ENCODE peak calls at places on chromosomes 11 and 22, in nine cellular contexts. W is fibroblast of mammary gland, Q is NCI-H774, J is activated T-cell treated with anti-CD3 and anti-CD28 coated beads for 1 hour, Y is stromal cell of bone marrow, F is Right ventricle myocardium superior, N is amygdala, U is HS-27A, B is NCI-H2081. O is an unnamed sample.

GRCh38 chr11:117923773-117924172 is 5.4 kb downstream of the TMPRSS13 start:
- DNase-seq in J (no peak), B (no peak), F (no peak), W (no peak), N (no peak), U (no peak), Q (no peak), Y (no peak), O (no peak)

GRCh38 chr11:78354741-78355705 is 62.6 kb downstream of the GAB2 start:
- DNase-seq in Q (peak), B (peak), J (no peak), Y (no peak), N (no peak), W (peak), F (no peak), U (no peak), O (no peak)

GRCh38 chr11:83793332-83793731 is 507.2 kb upstream of the CCDC90B start:
- DNase-seq in Q (no peak), J (no peak), Y (no peak), U (no peak), F (no peak), B (no peak), N (no peak), W (no peak), O (no peak)

GRCh38 chr22:41563051-41563711 is 2.4 kb downstream of the CSDC2 start:
- DNase-seq in J (no peak), Y (no peak), W (peak), N (no peak), F (no peak), Q (no peak), B (no peak), U (peak), O (no peak)

GRCh38 chr22:29907753-29908515 is 25.0 kb downstream of the MTMR3 start:
- DNase-seq in W (peak), J (peak), N (no peak), Y (peak), B (peak), F (peak), U (peak), Q (peak), O (peak)

GRCh38 chr22:19874307-19875060 is 19.8 kb upstream of the GNB1L start:
- DNase-seq in N (no peak), Y (no peak), B (no peak), F (peak), J (no peak), W (no peak), U (no peak), Q (no peak), O (no peak)

GRCh38 chr11:75896843-75897419 is 81.9 kb downstream of the UVRAG start:
- DNase-seq in U (peak), Q (peak), N (no peak), W (peak), J (no peak), Y (peak), F (no peak), B (peak), O (no peak)

GRCh38 chr11:8253566-8253965 is 10.1 kb downstream of the LMO1 start:
- DNase-seq in W (no peak), J (no peak), B (no peak), Y (no peak), Q (no peak), U (no peak), F (no peak), N (no peak), O (no peak)

GRCh38 chr22:23262474-23263332 is 82.4 kb downstream of the BCR start:
- DNase-seq in U (no peak), J (no peak), F (no peak), Q (no peak), N (no peak), W (peak), B (no peak), Y (no peak), O (no peak)

GRCh38 chr11:118224512-118225180 is at the start of gene JAML:
- DNase-seq in U (no peak), Y (no peak), B (no peak), F (no peak), J (peak), N (no peak), Q (no peak), W (no peak), O (no peak)

GRCh38 chr22:23404689-23405365 is 175.3 kb downstream of the IGLL1 start:
- DNase-seq in B (no peak), N (no peak), Y (no peak), J (no peak), Q (no peak), F (no peak), W (peak), U (no peak), O (no peak)

GRCh38 chr22:45468872-45469572 is 33.7 kb upstream of the FBLN1 start:
- DNase-seq in W (peak), J (no peak), U (peak), Q (no peak), Y (peak), N (no peak), B (no peak), F (no peak), O (no peak)

GRCh38 chr11:6544921-6545850 is 48.1 kb downstream of the DNHD1 start:
- DNase-seq in W (peak), N (no peak), B (no peak), Y (no peak), U (no peak), F (no peak), Q (no peak), J (no peak), O (no peak)

GRCh38 chr11:69697861-69698260 is 6.0 kb downstream of the FGF19 start:
- DNase-seq in W (no peak), B (no peak), F (no peak), Q (no peak), U (no peak), Y (no peak), N (no peak), J (no peak), O (no peak)

GRCh38 chr11:62832346-62833234 is at the start of gene TEX54:
- DNase-seq in Q (no peak), J (no peak), B (peak), U (no peak), Y (peak), W (peak), N (no peak), F (peak), O (no peak)

GRCh38 chr22:45903355-45904149 is 73.4 kb downstream of the WNT7B start:
- DNase-seq in F (no peak), Y (peak), N (no peak), U (peak), Q (no peak), J (no peak), W (peak), B (no peak), O (no peak)

GRCh38 chr11:75966546-75967287 is 151.7 kb downstream of the UVRAG start:
- DNase-seq in N (no peak), J (no peak), Q (no peak), W (peak), B (no peak), Y (peak), F (no peak), U (peak), O (no peak)

GRCh38 chr11:75270896-75271415 is 30.4 kb downstream of the TPBGL start:
- DNase-seq in J (no peak), Q (no peak), W (peak), F (peak), B (peak), Y (no peak), U (peak), N (no peak), O (no peak)

GRCh38 chr11:116879789-116880402 is 42.5 kb upstream of the APOA1 start:
- DNase-seq in Q (peak), N (no peak), W (peak), B (peak), F (no peak), J (no peak), U (peak), Y (peak), O (no peak)

GRCh38 chr11:2540521-2541320 is 95.9 kb downstream of the KCNQ1 start:
- DNase-seq in J (no peak), Y (no peak), F (peak), B (no peak), Q (no peak), N (no peak), W (no peak), U (no peak), O (no peak)

GRCh38 chr11:2794947-2795346 is 90.6 kb downstream of the CDKN1C start:
- DNase-seq in W (no peak), Q (no peak), Y (no peak), B (no peak), F (peak), J (no peak), U (no peak), N (no peak), O (no peak)

GRCh38 chr11:68437927-68438657 is 22.5 kb upstream of the PPP6R3 start:
- DNase-seq in N (no peak), W (no peak), J (no peak), F (no peak), Y (no peak), B (no peak), U (no peak), Q (no peak), O (no peak)

GRCh38 chr22:30514252-30514651 is 8.8 kb upstream of the SEC14L4 start:
- DNase-seq in W (no peak), J (no peak), F (no peak), N (no peak), Y (no peak), U (no peak), B (no peak), Q (no peak), O (no peak)

GRCh38 chr11:93744669-93745004 is 3.2 kb downstream of the C11orf54 start:
- DNase-seq in Q (no peak), F (no peak), Y (no peak), N (no peak), U (no peak), W (peak), J (no peak), B (no peak), O (no peak)

GRCh38 chr11:37264060-37264459 is 666.0 kb upstream of the RAG2 start:
- DNase-seq in Y (no peak), J (no peak), B (no peak), Q (no peak), W (no peak), N (no peak), F (no peak), U (no peak), O (no peak)

GRCh38 chr11:112584674-112585073 is 324.0 kb upstream of the PLET1 start:
- DNase-seq in Y (no peak), N (no peak), B (peak), U (no peak), Q (no peak), F (no peak), J (no peak), W (no peak), O (no peak)

GRCh38 chr11:1854949-1855885 is 2.3 kb downstream of the LSP1 start:
- DNase-seq in Y (no peak), U (no peak), F (no peak), J (no peak), N (no peak), W (no peak), B (no peak), Q (no peak), O (no peak)

GRCh38 chr11:78424334-78425270 is 7.0 kb upstream of the GAB2 start:
- DNase-seq in N (no peak), B (no peak), Q (no peak), F (no peak), Y (no peak), U (no peak), J (no peak), W (peak), O (peak)

GRCh38 chr11:12862761-12863469 is 146.2 kb upstream of the RASSF10 start:
- DNase-seq in Q (no peak), B (peak), W (peak), N (peak), U (no peak), J (no peak), Y (peak), F (peak), O (no peak)

GRCh38 chr11:46238078-46238966 is 39.1 kb upstream of the CREB3L1 start:
- DNase-seq in Y (peak), B (peak), U (no peak), J (peak), Q (peak), N (no peak), W (peak), F (peak), O (no peak)

GRCh38 chr11:18408558-18409242 is 3.4 kb upstream of the LDHC start:
- DNase-seq in U (no peak), W (no peak), F (no peak), J (no peak), Y (no peak), Q (no peak), N (no peak), B (no peak), O (no peak)

GRCh38 chr11:61898247-61898582 is 6.9 kb upstream of the FADS3 start:
- DNase-seq in U (no peak), W (no peak), Y (no peak), Q (no peak), J (no peak), B (no peak), F (no peak), N (no peak), O (no peak)

GRCh38 chr11:14373941-14374646 is 15.1 kb upstream of the RRAS2 start:
- DNase-seq in B (no peak), F (no peak), W (peak), N (no peak), Q (no peak), Y (peak), U (no peak), J (no peak), O (no peak)

O was measured in SIG-M5.